ENCODE peak calls at places on chromosomes 5 and 9, in eight cellular contexts. M is body of pancreas; Z is endothelial cell; F is GM10248; T is WTC11; U is neuronal stem cell; E is Jurkat, Clone E6-1; S is stimulated activated CD4-positive, alpha-beta T cell treated with anti-CD3 and anti-CD28 coated beads, Interleukin-12 subunit alpha, Interleukin-12 subunit beta, amount 100 ng/mL, for 48 hours. L is an unnamed sample.

GRCh38 chr5:166768536-166768935 is 1522.9 kb upstream of the WWC1 start:
- DNase-seq in E (no peak), M (no peak), S (no peak), T (no peak), F (no peak), Z (no peak), U (no peak), L (no peak)

GRCh38 chr5:80885698-80886000 is 74.5 kb upstream of the RASGRF2 start:
- DNase-seq in T (no peak), E (no peak), S (no peak), F (no peak), Z (no peak), M (no peak), U (no peak), L (no peak)

GRCh38 chr5:180823346-180823745 is 20.7 kb upstream of the MGAT1 start:
- DNase-seq in F (no peak), M (no peak), T (no peak), Z (no peak), E (no peak), S (no peak), U (no peak), L (no peak)

GRCh38 chr5:1294839-1295649 is at the start of gene TERT:
- DNase-seq in M (no peak), U (peak), F (peak), E (no peak), Z (peak), S (peak), T (peak), L (peak)

GRCh38 chr5:44644628-44645027 is 164.1 kb upstream of the MRPS30 start:
- DNase-seq in E (no peak), M (no peak), U (no peak), T (no peak), Z (no peak), F (no peak), S (no peak), L (no peak)

GRCh38 chr5:39176740-39177628 is 42.4 kb downstream of the FYB1 start:
- DNase-seq in M (no peak), U (no peak), F (no peak), T (no peak), E (peak), S (no peak), Z (no peak), L (no peak)

GRCh38 chr9:8025532-8025931 is 226.0 kb upstream of the DMAC1 start:
- DNase-seq in Z (no peak), F (no peak), T (no peak), M (no peak), S (no peak), E (no peak), U (no peak), L (no peak)

GRCh38 chr9:74960548-74960947 is 7.8 kb upstream of the C9orf40 start:
- DNase-seq in F (no peak), E (no peak), Z (no peak), U (no peak), S (no peak), T (no peak), M (no peak), L (no peak)

GRCh38 chr5:460413-460700 is 17.4 kb downstream of the EXOC3 start:
- DNase-seq in Z (no peak), T (peak), M (no peak), F (no peak), E (no peak), U (no peak), S (no peak), L (no peak)

GRCh38 chr9:135343733-135344522 is 135.7 kb upstream of the PPP1R26 start:
- DNase-seq in F (peak), T (peak), U (peak), M (peak), E (no peak), S (peak), Z (peak), L (peak)

GRCh38 chr9:85743290-85744128 is 1.8 kb upstream of the AGTPBP1 start:
- DNase-seq in U (no peak), Z (no peak), S (no peak), M (peak), E (peak), F (no peak), T (no peak), L (peak)

GRCh38 chr5:171444582-171444981 is 25.1 kb downstream of the FGF18 start:
- DNase-seq in T (no peak), S (no peak), F (no peak), M (no peak), Z (no peak), E (no peak), U (no peak), L (no peak)

GRCh38 chr5:37900692-37901091 is 60.9 kb upstream of the GDNF start:
- DNase-seq in F (no peak), U (no peak), Z (no peak), E (no peak), T (peak), S (no peak), M (no peak), L (no peak)

GRCh38 chr5:43314724-43315123 is 1.5 kb upstream of the HMGCS1 start:
- DNase-seq in U (no peak), E (no peak), Z (no peak), T (no peak), M (no peak), F (no peak), S (no peak), L (no peak)

GRCh38 chr5:140561753-140562523 is 2.5 kb downstream of the APBB3 start:
- DNase-seq in U (no peak), E (no peak), M (no peak), T (no peak), Z (no peak), F (no peak), S (no peak), L (no peak)

GRCh38 chr5:671459-672328 is 21.5 kb downstream of the TPPP start:
- DNase-seq in Z (peak), M (peak), T (peak), S (peak), F (peak), U (peak), E (peak), L (peak)

L was measured in nephron progenitor cell.